ENCODE peak calls at places on chromosomes 2 and 18, in four cellular contexts. I is left lobe of liver, X is COLO829, Y is RWPE1. Z is an unnamed sample.

GRCh38 chr18:304887-305529 is 37.2 kb upstream of the THOC1 start:
- DNase-seq in I (no peak), Y (no peak), X (no peak), Z (peak; percentile 23)

GRCh38 chr2:69083126-69083733 is 70.3 kb downstream of the ANTXR1 start:
- DNase-seq in Y (peak; percentile 37), X (peak; percentile 35), I (no peak), Z (peak; percentile 19)

GRCh38 chr2:237312021-237312755 is 101.8 kb downstream of the COL6A3 start:
- DNase-seq in X (no peak), I (no peak), Y (no peak), Z (no peak)

GRCh38 chr18:78090584-78090983 is 840.9 kb downstream of the GALR1 start:
- DNase-seq in X (no peak), I (no peak), Y (no peak), Z (no peak)

GRCh38 chr2:127884436-127884835 is 1.3 kb downstream of the AMMECR1L start:
- DNase-seq in I (no peak), X (peak; percentile 54), Y (no peak), Z (peak; percentile 65)

GRCh38 chr2:210544839-210545238 is 11.6 kb upstream of the CPS1 start:
- DNase-seq in I (no peak), X (no peak), Y (no peak), Z (no peak)

GRCh38 chr2:86704482-86704971 is 15.6 kb upstream of the RMND5A start:
- DNase-seq in I (no peak), X (peak; percentile 63), Y (peak; percentile 77), Z (peak; percentile 82)

GRCh38 chr2:23658466-23658942 is 268.4 kb downstream of the ATAD2B start:
- DNase-seq in I (peak; percentile 55), X (no peak), Y (no peak), Z (peak; percentile 32)

GRCh38 chr2:224584111-224584764 is 925 bp downstream of the CUL3 start:
- DNase-seq in X (no peak), Y (peak; percentile 10), I (peak; percentile 52), Z (peak; percentile 56)

GRCh38 chr18:70490008-70490933 is 201.4 kb downstream of the SOCS6 start:
- DNase-seq in I (peak; percentile 65), X (peak; percentile 21), Y (peak; percentile 27), Z (peak; percentile 73)

GRCh38 chr2:224111576-224111975 is 72.5 kb upstream of the SERPINE2 start:
- DNase-seq in Y (peak; percentile 10), I (no peak), X (no peak), Z (no peak)

GRCh38 chr2:10057231-10058107 is 14.1 kb downstream of the KLF11 start:
- DNase-seq in X (peak; percentile 44), Y (peak; percentile 74), I (no peak), Z (no peak)

GRCh38 chr2:10400568-10400977 is 47.6 kb downstream of the ODC1 start:
- DNase-seq in I (no peak), X (no peak), Y (no peak), Z (no peak)

GRCh38 chr2:39679805-39680204 is 14.1 kb downstream of the TMEM178A start:
- DNase-seq in X (no peak), Y (no peak), I (no peak), Z (no peak)

GRCh38 chr2:112646102-112646719 is 472 bp downstream of the SLC20A1 start:
- DNase-seq in I (no peak), X (peak; percentile 22), Y (no peak), Z (peak; percentile 35)

GRCh38 chr2:71466301-71467179 is 13.2 kb downstream of the DYSF start:
- DNase-seq in X (no peak), Y (peak; percentile 42), I (peak; percentile 70), Z (peak; percentile 22)

GRCh38 chr2:6506311-6507258 is 359.1 kb downstream of the CMPK2 start:
- DNase-seq in I (no peak), Y (peak; percentile 31), X (peak; percentile 67), Z (peak; percentile 67)

GRCh38 chr2:129803067-129803466 is 176.4 kb upstream of the RAB6C start:
- DNase-seq in I (no peak), Y (no peak), X (no peak), Z (no peak)

GRCh38 chr18:44912740-44913478 is 232.2 kb downstream of the SETBP1 start:
- DNase-seq in Y (no peak), I (no peak), X (no peak), Z (no peak)

GRCh38 chr2:170291474-170291873 is 113.5 kb downstream of the MYO3B start:
- DNase-seq in X (no peak), I (no peak), Y (no peak), Z (no peak)

GRCh38 chr2:130836501-130837174 is at the start of gene ARHGEF4:
- DNase-seq in I (peak; percentile 70), Y (peak; percentile 75), X (no peak), Z (no peak)

GRCh38 chr2:46814160-46814559 is 101.4 kb downstream of the MCFD2 start:
- DNase-seq in I (no peak), X (no peak), Y (no peak), Z (no peak)

GRCh38 chr18:5879479-5879882 is 15.8 kb downstream of the TMEM200C start:
- DNase-seq in Y (no peak), I (no peak), X (no peak), Z (peak; percentile 71)

GRCh38 chr2:95274291-95275150 is at the start of gene PROM2:
- DNase-seq in Y (peak; percentile 71), I (peak; percentile 41), X (no peak), Z (no peak)

GRCh38 chr2:64807417-64807816 is 153.7 kb upstream of the SERTAD2 start:
- DNase-seq in X (peak; percentile 87), Y (peak; percentile 89), I (no peak), Z (peak; percentile 99)

GRCh38 chr2:236215761-236216333 is 47.7 kb upstream of the GBX2 start:
- DNase-seq in Y (no peak), I (no peak), X (no peak), Z (no peak)

GRCh38 chr2:166170356-166170755 is 42.5 kb upstream of the SCN1A start:
- DNase-seq in X (no peak), Y (no peak), I (no peak), Z (no peak)

GRCh38 chr2:19051238-19051831 is 307.1 kb downstream of the OSR1 start:
- DNase-seq in Y (no peak), X (no peak), I (no peak), Z (no peak)

GRCh38 chr2:63765117-63765516 is 76.6 kb upstream of the UGP2 start:
- DNase-seq in Y (no peak), X (no peak), I (no peak), Z (no peak)